ENCODE peak calls at places on chromosomes 12 and 14, in seven cellular contexts. B, U, C, M, I, K and Z are unnamed samples. For H3K36me3 and H3K4me1, the result is how much of the 10 kb centered on the place peaks cover.

GRCh38 chr12:5796171-5797091 is 148.6 kb downstream of the ANO2 start:
- DNase-seq in C (no peak), M (peak), I (no peak), U (no peak), K (peak), B (no peak), Z (peak)

GRCh38 chr12:554001-554285 is 94.2 kb downstream of the B4GALNT3 start:
- DNase-seq in U (no peak), K (no peak), M (no peak), I (no peak), C (no peak), B (no peak), Z (peak)

GRCh38 chr12:5783274-5783920 is 161.7 kb downstream of the ANO2 start:
- DNase-seq in I (no peak), C (peak), M (no peak), U (no peak), K (no peak), B (no peak), Z (no peak)

GRCh38 chr14:69770559-69770958 is 3.6 kb downstream of the SRSF5 start:
- DNase-seq in B (no peak), K (no peak), U (no peak), M (no peak), C (no peak), I (no peak), Z (no peak)

GRCh38 chr12:92914170-92914569 is 14.9 kb downstream of the EEA1 start:
- DNase-seq in U (no peak), B (no peak), C (no peak), M (no peak), K (no peak), I (no peak), Z (no peak)

GRCh38 chr12:25236190-25236589 is 14.5 kb downstream of the KRAS start:
- DNase-seq in B (no peak), I (no peak), K (no peak), M (no peak), U (no peak), C (no peak), Z (no peak)

GRCh38 chr12:70398002-70398401 is 31.9 kb downstream of the KCNMB4 start:
- DNase-seq in I (no peak), C (no peak), M (no peak), K (no peak), B (no peak), U (no peak), Z (no peak)

GRCh38 chr12:113088971-113089756 is 32.6 kb downstream of the DTX1 start:
- DNase-seq in B (no peak), K (no peak), U (no peak), I (no peak), C (no peak), M (no peak), Z (peak)

GRCh38 chr14:87712386-87713113 is 280.4 kb downstream of the GALC start:
- DNase-seq in U (no peak), M (peak), K (no peak), B (no peak), I (no peak), C (no peak), Z (no peak)

GRCh38 chr12:32988982-32989381 is 92.4 kb upstream of the PKP2 start:
- DNase-seq in U (no peak), I (no peak), M (peak), C (no peak), K (no peak), B (no peak), Z (no peak)

GRCh38 chr14:88825078-88825458 is 617 bp downstream of the TTC8 start:
- DNase-seq in B (no peak), M (no peak), C (no peak), K (no peak), U (no peak), I (no peak), Z (no peak)

GRCh38 chr14:31084385-31084784 is 58.2 kb upstream of the STRN3 start:
- DNase-seq in B (no peak), U (peak), I (no peak), M (peak), C (peak), K (no peak), Z (no peak)

GRCh38 chr12:685388-685787 is 22.1 kb upstream of the NINJ2 start:
- DNase-seq in U (no peak), M (no peak), K (no peak), C (no peak), B (no peak), I (no peak), Z (peak)

GRCh38 chr12:52757449-52758176 is 19.5 kb downstream of the KRT76 start:
- DNase-seq in I (no peak), K (no peak), B (no peak), U (no peak), M (no peak), C (no peak), Z (no peak)

GRCh38 chr12:129080821-129081220 is 227.5 kb downstream of the GLT1D1 start:
- DNase-seq in K (no peak), B (no peak), C (no peak), M (no peak), U (peak), I (no peak), Z (no peak)

GRCh38 chr14:72812292-72812851 is 81.5 kb downstream of the DPF3 start:
- DNase-seq in I (peak), K (peak), C (no peak), M (peak), B (peak), U (peak), Z (no peak)

GRCh38 chr14:75249251-75249957 is 29.2 kb upstream of the FOS start:
- DNase-seq in U (peak), I (no peak), M (peak), K (no peak), B (peak), C (no peak), Z (no peak)

GRCh38 chr12:32947203-32947795 is 50.7 kb upstream of the PKP2 start:
- DNase-seq in U (no peak), I (no peak), C (no peak), M (peak), K (no peak), B (no peak), Z (no peak)

DNA sequence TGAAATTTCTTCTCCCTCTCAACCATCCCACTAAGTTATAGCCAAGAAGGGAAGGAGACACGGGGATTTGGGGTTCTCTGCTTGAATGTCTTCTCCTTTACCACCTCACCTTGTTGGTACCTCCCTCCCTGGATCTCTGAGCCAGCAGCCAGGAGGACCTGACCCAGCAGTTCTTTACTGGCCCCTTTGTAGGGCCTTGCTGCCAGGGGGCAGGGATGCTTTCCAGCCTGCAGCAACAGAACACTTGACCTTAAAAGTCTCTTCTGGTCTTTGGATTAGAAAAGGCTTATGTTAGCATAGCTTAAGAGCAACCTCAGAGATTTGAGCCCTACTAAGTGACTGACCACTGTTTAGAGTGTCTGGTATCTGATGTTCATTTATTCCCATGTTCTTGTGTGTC is 10.4 kb downstream of the MLEC start:
- DNase-seq in I (no peak), C (no peak), M (no peak), K (no peak), B (no peak), U (no peak), Z (no peak)
- H3K36me3 ChIP-seq in I (under half), C (half or more), M (under half), K (half or more), B (under half), U (under half), Z (under half)

GRCh38 chr14:94773682-94774211 is 3.8 kb upstream of the GSC start:
- DNase-seq in K (no peak), B (no peak), U (no peak), C (no peak), M (peak), I (no peak), Z (no peak)
- H3K4me1 ChIP-seq in K (under half), B (under half), U (under half), C (under half), M (half or more), I (under half), Z (under half)

GRCh38 chr12:50132505-50133135 is 20.6 kb downstream of the COX14 start:
- DNase-seq in I (no peak), U (no peak), K (no peak), C (no peak), M (peak), B (no peak), Z (no peak)

GRCh38 chr12:50127546-50127945 is 15.5 kb downstream of the COX14 start:
- DNase-seq in I (no peak), M (no peak), C (no peak), U (no peak), B (no peak), K (no peak), Z (no peak)

DNA sequence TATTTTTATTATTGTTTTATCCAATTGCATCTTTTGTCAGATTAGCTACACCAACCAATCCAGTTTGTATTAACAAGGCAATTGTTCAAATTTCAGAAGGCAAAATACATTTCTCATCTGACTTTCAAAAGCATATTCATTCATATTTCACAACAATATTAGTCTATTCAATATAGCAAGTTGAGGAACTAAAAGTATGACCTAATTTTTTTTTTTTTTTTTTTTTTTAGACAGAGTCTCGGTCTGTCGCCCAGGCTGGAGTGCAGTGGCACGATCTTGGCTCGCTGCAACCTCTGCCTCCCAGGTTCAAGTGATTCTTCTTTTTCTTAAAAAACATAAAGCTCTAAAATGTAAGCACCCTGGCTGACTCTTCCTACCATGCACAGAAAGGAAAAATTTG is 17.3 kb downstream of the COX14 start:
- DNase-seq in U (no peak), M (no peak), K (no peak), B (no peak), C (no peak), I (no peak), Z (no peak)
- H3K36me3 ChIP-seq in U (under half), M (under half), K (half or more), B (under half), C (under half), I (under half), Z (under half)

DNA sequence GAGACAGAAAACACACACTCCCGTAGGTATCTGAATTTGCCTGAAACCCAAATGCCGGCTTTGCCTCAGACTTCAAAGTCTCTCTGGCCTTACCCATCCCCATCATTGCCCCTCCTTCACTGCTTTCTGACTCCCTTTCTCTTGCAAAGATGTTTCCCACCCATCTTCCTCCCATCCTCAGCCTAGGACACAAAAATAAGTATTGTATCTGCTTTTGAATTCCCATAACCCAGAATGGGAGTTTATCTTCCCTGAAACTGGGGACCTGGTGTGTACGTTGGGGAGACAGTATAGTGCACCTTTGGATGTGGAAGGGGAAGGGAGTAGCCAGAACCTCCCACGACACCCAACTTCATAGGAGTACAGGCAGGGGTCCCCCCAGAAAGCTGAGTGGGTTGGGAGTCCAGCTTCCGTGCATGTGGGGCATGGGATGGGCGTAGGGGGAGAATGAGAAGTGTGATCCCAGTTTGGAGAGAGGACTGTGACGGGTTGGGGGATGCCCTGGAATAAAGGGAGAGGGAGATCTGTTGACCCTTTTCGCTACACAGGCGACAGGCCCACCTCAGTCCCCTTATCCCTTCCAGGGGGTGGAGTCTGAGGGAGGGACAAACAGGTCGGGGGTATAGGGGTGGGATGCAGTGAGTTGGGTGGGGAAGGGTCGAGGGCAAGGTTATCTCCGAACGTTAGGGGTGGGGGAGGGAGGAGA is 488 bp upstream of the KIF5A start:
- DNase-seq in B (no peak), U (no peak), K (no peak), I (no peak), M (no peak), C (no peak), Z (no peak)
- H3K4me1 ChIP-seq in B (under half), U (under half), K (under half), I (under half), M (under half), C (under half), Z (under half)